ENCODE peak calls at places on chromosome 3, in five cellular contexts. E, S, Q, T and O are unnamed samples.

GRCh38 chr3:16398542-16399126 is 114.9 kb downstream of the RFTN1 start:
- DNase-seq in S (no peak), E (no peak), T (no peak), Q (no peak), O (no peak)

GRCh38 chr3:159130108-159130507 is 328.3 kb downstream of the MFSD1 start:
- DNase-seq in T (peak; percentile 13), S (no peak), E (no peak), Q (peak; percentile 5), O (no peak)

GRCh38 chr3:86990171-86990733 is 697 bp downstream of the VGLL3 start:
- DNase-seq in E (peak; percentile 19), T (no peak), S (no peak), Q (peak; percentile 13), O (no peak)

GRCh38 chr3:98602078-98602678 is 8.8 kb upstream of the CPOX start:
- DNase-seq in T (peak; percentile 53), E (peak; percentile 51), S (peak; percentile 26), Q (no peak), O (peak; percentile 55)

GRCh38 chr3:81894598-81894997 is 133.2 kb upstream of the GBE1 start:
- DNase-seq in E (no peak), S (no peak), T (no peak), Q (no peak), O (no peak)

GRCh38 chr3:152902141-152902669 is 67.3 kb downstream of the P2RY1 start:
- DNase-seq in E (no peak), S (no peak), T (no peak), Q (no peak), O (no peak)

GRCh38 chr3:160755776-160756304 is at the start of gene PPM1L:
- DNase-seq in Q (no peak), E (peak; percentile 76), S (peak; percentile 48), T (no peak), O (no peak)

GRCh38 chr3:139906441-139906840 is 28.5 kb upstream of the CLSTN2 start:
- DNase-seq in Q (peak; percentile 19), S (no peak), E (no peak), T (peak; percentile 35), O (no peak)

GRCh38 chr3:22582291-22582690 is 620.8 kb upstream of the UBE2E2 start:
- DNase-seq in E (no peak), S (no peak), T (no peak), Q (no peak), O (no peak)

GRCh38 chr3:131217296-131217741 is 164.3 kb upstream of the NUDT16 start:
- DNase-seq in T (no peak), E (no peak), S (peak; percentile 7), Q (no peak), O (no peak)

GRCh38 chr3:12966847-12967750 is 106.1 kb downstream of the IQSEC1 start:
- DNase-seq in Q (no peak), T (no peak), E (no peak), S (no peak), O (no peak)

GRCh38 chr3:82824491-82824890 is 1063.0 kb upstream of the GBE1 start:
- DNase-seq in S (no peak), Q (no peak), E (no peak), T (no peak), O (no peak)

GRCh38 chr3:148902173-148902791 is 37.2 kb downstream of the CPA3 start:
- DNase-seq in Q (no peak), E (no peak), T (no peak), S (no peak), O (no peak)

GRCh38 chr3:27025718-27026117 is 343.5 kb downstream of the NEK10 start:
- DNase-seq in Q (no peak), S (no peak), T (no peak), E (no peak), O (no peak)

GRCh38 chr3:69698728-69699127 is 40.5 kb upstream of the MITF start:
- DNase-seq in T (no peak), E (no peak), Q (no peak), S (no peak), O (no peak)

GRCh38 chr3:67400476-67400875 is 253.9 kb downstream of the SUCLG2 start:
- DNase-seq in T (no peak), S (no peak), Q (no peak), E (no peak), O (no peak)

DNA sequence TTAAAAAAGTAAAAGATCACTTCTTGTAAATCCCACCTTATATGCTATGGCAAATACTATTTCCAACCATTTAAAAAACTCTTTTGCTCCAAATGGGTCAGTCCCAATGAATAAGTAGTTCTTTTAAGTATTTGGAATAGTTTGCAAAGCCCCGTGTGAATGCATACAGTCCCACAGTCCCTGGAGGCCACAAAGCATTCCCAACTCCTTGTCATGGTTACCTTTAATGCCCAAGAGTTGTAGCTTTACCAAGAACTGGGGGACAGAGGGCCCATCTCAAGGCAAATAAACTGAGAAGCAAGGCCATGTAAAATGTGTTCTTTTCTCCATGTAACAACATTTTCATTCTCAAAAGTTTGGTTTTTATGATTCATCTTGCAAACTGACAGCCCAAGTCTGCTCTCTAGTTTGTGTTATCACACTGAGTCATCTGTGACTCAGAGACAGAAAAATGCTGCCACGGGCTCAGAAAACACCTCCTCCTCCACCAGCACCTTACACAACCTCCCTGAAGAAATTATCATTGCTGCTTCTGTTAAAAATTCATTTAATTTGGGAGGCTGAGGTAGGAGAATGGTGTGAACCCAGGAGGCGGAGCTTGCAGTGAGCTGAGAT is 336.2 kb downstream of the ERC2 start:
- DNase-seq in S (peak; percentile 10), E (no peak), Q (no peak), T (peak; percentile 47), O (no peak)
- TF ChIP-seq GABPA in S (no peak), E (no peak), Q (no peak), T (no peak), O (no peak)

DNA sequence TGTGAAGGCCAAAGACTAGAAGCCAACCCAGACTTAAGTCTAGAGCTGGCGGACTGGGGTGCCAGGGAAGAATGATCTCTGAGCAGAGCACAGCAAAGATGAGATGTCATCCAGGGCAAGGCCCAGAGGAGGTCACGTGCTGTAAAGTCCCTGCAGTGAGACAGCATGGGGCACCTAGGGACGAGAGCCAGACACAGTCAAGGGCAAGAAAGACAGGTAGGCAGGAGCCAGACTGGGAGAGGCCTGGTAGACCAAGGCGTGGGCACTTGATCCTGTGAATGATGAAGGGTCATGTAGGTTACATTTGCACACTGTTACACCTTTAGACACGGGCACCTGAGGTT is 379.7 kb upstream of the PROK2 start:
- DNase-seq in T (no peak), Q (no peak), S (no peak), E (no peak), O (no peak)
- H3K4me1 ChIP-seq in T (no peaks in the 10 kb centered on the region), Q (no peaks in the 10 kb centered on the region), S (peaks cover 47% of the 10 kb centered on the region), E (peaks cover 5% of the 10 kb centered on the region), O (peaks cover 35% of the 10 kb centered on the region)

GRCh38 chr3:9903904-9904303 is 1.3 kb downstream of the IL17RE start:
- DNase-seq in E (no peak), Q (no peak), T (no peak), S (no peak), O (no peak)

GRCh38 chr3:9901967-9902366 is 681 bp upstream of the IL17RE start:
- DNase-seq in T (no peak), E (no peak), S (no peak), Q (no peak), O (no peak)

GRCh38 chr3:9902372-9903237 is at the start of gene IL17RE:
- DNase-seq in E (no peak), S (peak; percentile 63), Q (no peak), T (peak; percentile 41), O (no peak)

GRCh38 chr3:9906480-9906879 is 3.8 kb downstream of the IL17RE start:
- DNase-seq in Q (no peak), E (no peak), S (no peak), T (no peak), O (no peak)

GRCh38 chr3:9903238-9903624 is 583 bp downstream of the IL17RE start:
- DNase-seq in S (no peak), Q (no peak), T (no peak), E (no peak), O (no peak)
- TF ChIP-seq GABPA in S (no peak), Q (no peak), T (no peak), E (no peak), O (no peak)

GRCh38 chr3:123658118-123658859 is 73.4 kb upstream of the HACD2 start:
- DNase-seq in E (no peak), S (no peak), T (no peak), Q (no peak), O (no peak)
- H3K4me1 ChIP-seq in E (peaks cover 32% of the 10 kb centered on the region), S (no peaks in the 10 kb centered on the region), T (peaks cover 13% of the 10 kb centered on the region), Q (no peaks in the 10 kb centered on the region), O (no peaks in the 10 kb centered on the region)

GRCh38 chr3:182971637-182972036 is 8.7 kb downstream of the DCUN1D1 start:
- DNase-seq in Q (no peak), E (no peak), S (no peak), T (no peak), O (no peak)
- TF ChIP-seq GABPA in Q (no peak), E (no peak), S (no peak), T (no peak), O (no peak)

DNA sequence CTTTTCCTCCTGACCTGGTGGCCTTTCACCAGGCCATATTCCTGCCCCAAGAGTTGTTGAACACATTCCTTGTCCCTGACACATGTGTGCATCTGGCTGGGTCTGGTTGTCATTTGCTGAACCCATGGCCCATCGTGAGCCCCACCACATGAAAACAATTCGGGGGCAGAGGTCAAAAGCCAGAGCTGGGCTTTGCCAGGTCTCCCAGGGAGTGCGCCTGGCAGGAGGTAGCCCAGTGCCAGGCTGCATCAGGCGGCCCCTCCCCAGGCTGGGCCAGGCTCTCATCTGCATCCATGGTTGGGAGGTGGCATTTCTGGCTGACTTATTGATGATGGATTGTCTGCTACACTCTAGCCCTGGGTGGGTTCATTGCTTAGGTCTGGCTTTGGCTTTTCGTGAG is 30.9 kb downstream of the SPSB4 start:
- DNase-seq in E (no peak), Q (no peak), T (no peak), S (no peak), O (no peak)
- H3K4me1 ChIP-seq in E (peaks cover 32% of the 10 kb centered on the region), Q (peaks cover 36% of the 10 kb centered on the region), T (peaks cover 10% of the 10 kb centered on the region), S (no peaks in the 10 kb centered on the region), O (no peaks in the 10 kb centered on the region)